ENCODE peak calls at places on chromosomes 7 and 10, in nine cellular contexts. P is germinal center; A is cardiac septum; S is NCI-H2171 treated with DMSO at 0.1 percent for 48 hours; J is activated naive CD4-positive, alpha-beta T cell; K is GM04503; B is astrocyte of the hippocampus; R is NCI-H510A; G is effector CD4-positive, alpha-beta T cell. X is an unnamed sample.

GRCh38 chr10:101716891-101717659 is 22.1 kb upstream of the FBXW4 start:
- DNase-seq in P (no peak), A (no peak), S (no peak), J (no peak), K (no peak), B (no peak), R (no peak), G (no peak), X (no peak)

GRCh38 chr7:101743241-101743994 is 74.0 kb upstream of the CUX1 start:
- DNase-seq in P (peak; percentile 71), A (no peak), S (peak; percentile 91), J (peak; percentile 36), K (peak; percentile 12), B (peak; percentile 77), R (peak; percentile 54), G (peak; percentile 56), X (no peak)

GRCh38 chr7:75688200-75689136 is 50.3 kb downstream of the HIP1 start:
- DNase-seq in P (peak; percentile 44), A (peak; percentile 61), S (peak; percentile 51), J (no peak), K (no peak), B (no peak), R (no peak), G (no peak), X (no peak)

GRCh38 chr7:118214051-118214832 is 10.3 kb upstream of the ANKRD7 start:
- DNase-seq in P (peak; percentile 92), A (peak; percentile 77), S (peak; percentile 95), J (peak; percentile 44), K (no peak), B (peak; percentile 92), R (peak; percentile 27), G (peak; percentile 26), X (peak; percentile 2)

GRCh38 chr7:128841961-128842673 is 11.9 kb downstream of the FLNC start:
- DNase-seq in P (peak; percentile 82), A (peak; percentile 83), S (no peak), J (no peak), K (no peak), B (peak; percentile 70), R (no peak), G (peak; percentile 41), X (no peak)

GRCh38 chr7:69211739-69212138 is 386.5 kb upstream of the AUTS2 start:
- DNase-seq in P (peak; percentile 16), A (no peak), S (peak; percentile 92), J (no peak), K (no peak), B (no peak), R (no peak), G (no peak), X (no peak)

GRCh38 chr7:30968294-30968693 is 4.5 kb downstream of the GHRHR start:
- DNase-seq in P (peak; percentile 50), A (no peak), S (no peak), J (no peak), K (no peak), B (no peak), R (no peak), G (no peak), X (no peak)

GRCh38 chr10:29616542-29616941 is 18.2 kb downstream of the SVIL start:
- DNase-seq in P (no peak), A (no peak), S (no peak), J (no peak), K (no peak), B (no peak), R (no peak), G (no peak), X (no peak)

GRCh38 chr7:43113622-43114450 is 1.4 kb downstream of the HECW1 start:
- DNase-seq in P (peak; percentile 9), A (no peak), S (no peak), J (no peak), K (no peak), B (peak; percentile 38), R (no peak), G (no peak), X (no peak)

X was measured in AG04449.